ENCODE peak calls at places on chromosomes 12 and 14, in ten cellular contexts. One of them, this sample, is unnamed.

GRCh38 chr14:50082308-50082742 is 34.0 kb downstream of the VCPKMT start:
- DNase-seq in mammary epithelial cell: no peak
- DNase-seq in GM12865: peak; percentile 47
- DNase-seq in stimulated activated naive CD4-positive, alpha-beta T cell treated with Interleukin-2 at 50 U/mL for 16 hours: peak; percentile 64
- DNase-seq in HFF-Myc: no peak
- DNase-seq in stimulated activated CD4-positive, alpha-beta T cell treated with anti-CD3 and anti-CD28 coated beads, Interleukin-4, amount 100 ng/mL, for 48 hours: no peak
- DNase-seq in T follicular helper cell: peak; percentile 65
- DNase-seq in anterior cingulate cortex: no peak
- DNase-seq in GM04504: no peak
- DNase-seq in kidney glomerular epithelial cell: no peak
- DNase-seq in this sample: no peak

GRCh38 chr14:80787876-80788275 is 153.7 kb downstream of the CEP128 start:
- DNase-seq in mammary epithelial cell: peak; percentile 37
- DNase-seq in GM12865: no peak
- DNase-seq in stimulated activated naive CD4-positive, alpha-beta T cell treated with Interleukin-2 at 50 U/mL for 16 hours: no peak
- DNase-seq in HFF-Myc: no peak
- DNase-seq in stimulated activated CD4-positive, alpha-beta T cell treated with anti-CD3 and anti-CD28 coated beads, Interleukin-4, amount 100 ng/mL, for 48 hours: no peak
- DNase-seq in T follicular helper cell: no peak
- DNase-seq in anterior cingulate cortex: no peak
- DNase-seq in GM04504: peak; percentile 23
- DNase-seq in kidney glomerular epithelial cell: no peak
- DNase-seq in this sample: no peak

GRCh38 chr12:118704517-118704916 is 276.8 kb upstream of the SRRM4 start:
- DNase-seq in mammary epithelial cell: no peak
- DNase-seq in GM12865: no peak
- DNase-seq in stimulated activated naive CD4-positive, alpha-beta T cell treated with Interleukin-2 at 50 U/mL for 16 hours: no peak
- DNase-seq in HFF-Myc: no peak
- DNase-seq in stimulated activated CD4-positive, alpha-beta T cell treated with anti-CD3 and anti-CD28 coated beads, Interleukin-4, amount 100 ng/mL, for 48 hours: no peak
- DNase-seq in T follicular helper cell: no peak
- DNase-seq in anterior cingulate cortex: no peak
- DNase-seq in GM04504: no peak
- DNase-seq in kidney glomerular epithelial cell: no peak
- DNase-seq in this sample: no peak

GRCh38 chr12:118358607-118359540 is 13.8 kb downstream of the TAOK3 start:
- DNase-seq in mammary epithelial cell: no peak
- DNase-seq in GM12865: peak; percentile 60
- DNase-seq in stimulated activated naive CD4-positive, alpha-beta T cell treated with Interleukin-2 at 50 U/mL for 16 hours: no peak
- DNase-seq in HFF-Myc: no peak
- DNase-seq in stimulated activated CD4-positive, alpha-beta T cell treated with anti-CD3 and anti-CD28 coated beads, Interleukin-4, amount 100 ng/mL, for 48 hours: no peak
- DNase-seq in T follicular helper cell: no peak
- DNase-seq in anterior cingulate cortex: no peak
- DNase-seq in GM04504: no peak
- DNase-seq in kidney glomerular epithelial cell: no peak
- DNase-seq in this sample: no peak

GRCh38 chr14:72716471-72716870 is 177.4 kb downstream of the DPF3 start:
- DNase-seq in mammary epithelial cell: no peak
- DNase-seq in GM12865: no peak
- DNase-seq in stimulated activated naive CD4-positive, alpha-beta T cell treated with Interleukin-2 at 50 U/mL for 16 hours: no peak
- DNase-seq in HFF-Myc: no peak
- DNase-seq in stimulated activated CD4-positive, alpha-beta T cell treated with anti-CD3 and anti-CD28 coated beads, Interleukin-4, amount 100 ng/mL, for 48 hours: no peak
- DNase-seq in T follicular helper cell: no peak
- DNase-seq in anterior cingulate cortex: no peak
- DNase-seq in GM04504: no peak
- DNase-seq in kidney glomerular epithelial cell: no peak
- DNase-seq in this sample: no peak

GRCh38 chr12:81502912-81503695 is 256.0 kb downstream of the PPFIA2 start:
- DNase-seq in mammary epithelial cell: peak; percentile 23
- DNase-seq in GM12865: no peak
- DNase-seq in stimulated activated naive CD4-positive, alpha-beta T cell treated with Interleukin-2 at 50 U/mL for 16 hours: no peak
- DNase-seq in HFF-Myc: no peak
- DNase-seq in stimulated activated CD4-positive, alpha-beta T cell treated with anti-CD3 and anti-CD28 coated beads, Interleukin-4, amount 100 ng/mL, for 48 hours: no peak
- DNase-seq in T follicular helper cell: no peak
- DNase-seq in anterior cingulate cortex: no peak
- DNase-seq in GM04504: peak; percentile 9
- DNase-seq in kidney glomerular epithelial cell: peak; percentile 34
- DNase-seq in this sample: no peak

GRCh38 chr12:49296836-49297694 is 2.1 kb downstream of the PRPH start:
- DNase-seq in mammary epithelial cell: peak; percentile 55
- DNase-seq in GM12865: peak; percentile 63
- DNase-seq in stimulated activated naive CD4-positive, alpha-beta T cell treated with Interleukin-2 at 50 U/mL for 16 hours: peak; percentile 23
- DNase-seq in HFF-Myc: no peak
- DNase-seq in stimulated activated CD4-positive, alpha-beta T cell treated with anti-CD3 and anti-CD28 coated beads, Interleukin-4, amount 100 ng/mL, for 48 hours: peak; percentile 38
- DNase-seq in T follicular helper cell: peak; percentile 21
- DNase-seq in anterior cingulate cortex: no peak
- DNase-seq in GM04504: no peak
- DNase-seq in kidney glomerular epithelial cell: no peak
- DNase-seq in this sample: no peak

GRCh38 chr14:20530771-20531571 is 25.6 kb downstream of the RNASE10 start:
- DNase-seq in mammary epithelial cell: peak; percentile 58
- DNase-seq in GM12865: peak; percentile 85
- DNase-seq in stimulated activated naive CD4-positive, alpha-beta T cell treated with Interleukin-2 at 50 U/mL for 16 hours: peak; percentile 62
- DNase-seq in HFF-Myc: peak; percentile 47
- DNase-seq in stimulated activated CD4-positive, alpha-beta T cell treated with anti-CD3 and anti-CD28 coated beads, Interleukin-4, amount 100 ng/mL, for 48 hours: peak; percentile 60
- DNase-seq in T follicular helper cell: peak; percentile 62
- DNase-seq in anterior cingulate cortex: peak; percentile 10
- DNase-seq in GM04504: peak; percentile 28
- DNase-seq in kidney glomerular epithelial cell: peak; percentile 26
- DNase-seq in this sample: peak; percentile 37

GRCh38 chr12:19737019-19737418 is 297.7 kb downstream of the AEBP2 start:
- DNase-seq in mammary epithelial cell: no peak
- DNase-seq in GM12865: no peak
- DNase-seq in stimulated activated naive CD4-positive, alpha-beta T cell treated with Interleukin-2 at 50 U/mL for 16 hours: no peak
- DNase-seq in HFF-Myc: no peak
- DNase-seq in stimulated activated CD4-positive, alpha-beta T cell treated with anti-CD3 and anti-CD28 coated beads, Interleukin-4, amount 100 ng/mL, for 48 hours: no peak
- DNase-seq in T follicular helper cell: no peak
- DNase-seq in anterior cingulate cortex: no peak
- DNase-seq in GM04504: no peak
- DNase-seq in kidney glomerular epithelial cell: no peak
- DNase-seq in this sample: no peak

GRCh38 chr12:125651625-125652024 is 586.4 kb downstream of the AACS start:
- DNase-seq in mammary epithelial cell: no peak
- DNase-seq in GM12865: no peak
- DNase-seq in stimulated activated naive CD4-positive, alpha-beta T cell treated with Interleukin-2 at 50 U/mL for 16 hours: no peak
- DNase-seq in HFF-Myc: no peak
- DNase-seq in stimulated activated CD4-positive, alpha-beta T cell treated with anti-CD3 and anti-CD28 coated beads, Interleukin-4, amount 100 ng/mL, for 48 hours: no peak
- DNase-seq in T follicular helper cell: no peak
- DNase-seq in anterior cingulate cortex: no peak
- DNase-seq in GM04504: no peak
- DNase-seq in kidney glomerular epithelial cell: no peak
- DNase-seq in this sample: no peak

GRCh38 chr12:121992059-121992879 is 29.4 kb upstream of the BCL7A start:
- DNase-seq in mammary epithelial cell: peak; percentile 100
- DNase-seq in GM12865: peak; percentile 95
- DNase-seq in stimulated activated naive CD4-positive, alpha-beta T cell treated with Interleukin-2 at 50 U/mL for 16 hours: peak; percentile 55
- DNase-seq in HFF-Myc: peak; percentile 83
- DNase-seq in stimulated activated CD4-positive, alpha-beta T cell treated with anti-CD3 and anti-CD28 coated beads, Interleukin-4, amount 100 ng/mL, for 48 hours: peak; percentile 60
- DNase-seq in T follicular helper cell: no peak
- DNase-seq in anterior cingulate cortex: peak; percentile 7
- DNase-seq in GM04504: peak; percentile 92
- DNase-seq in kidney glomerular epithelial cell: peak; percentile 97
- DNase-seq in this sample: no peak

GRCh38 chr12:53425515-53426150 is 2.0 kb downstream of the AMHR2 start:
- DNase-seq in mammary epithelial cell: no peak
- DNase-seq in GM12865: no peak
- DNase-seq in stimulated activated naive CD4-positive, alpha-beta T cell treated with Interleukin-2 at 50 U/mL for 16 hours: no peak
- DNase-seq in HFF-Myc: no peak
- DNase-seq in stimulated activated CD4-positive, alpha-beta T cell treated with anti-CD3 and anti-CD28 coated beads, Interleukin-4, amount 100 ng/mL, for 48 hours: no peak
- DNase-seq in T follicular helper cell: no peak
- DNase-seq in anterior cingulate cortex: no peak
- DNase-seq in GM04504: no peak
- DNase-seq in kidney glomerular epithelial cell: no peak
- DNase-seq in this sample: no peak